ENCODE peak calls at places on chromosomes 6 and 20, in five cellular contexts. J is fibroblast of mammary gland, F is astrocyte, Y is Peyer's patch, D is choroid plexus epithelial cell. B is an unnamed sample.
A peak's percentile ranks its signal among the peaks of the same experiment; 100 is the strongest.

GRCh38 chr6:133248241-133249001 is 7.3 kb downstream of the EYA4 start:
- DNase-seq in J (peak; percentile 78), F (peak; percentile 75), Y (no peak), D (peak; percentile 72), B (no peak)

GRCh38 chr6:149779644-149779963 is 30.1 kb downstream of the PCMT1 start:
- DNase-seq in J (peak; percentile 11), F (peak; percentile 12), Y (no peak), D (no peak), B (no peak)

GRCh38 chr20:48595495-48596475 is 232.0 kb downstream of the PREX1 start:
- DNase-seq in J (no peak), F (no peak), Y (peak; percentile 33), D (no peak), B (no peak)

GRCh38 chr20:2820084-2820895 is 4.1 kb downstream of the TMEM239 start:
- DNase-seq in J (peak; percentile 11), F (peak; percentile 51), Y (no peak), D (peak; percentile 72), B (peak; percentile 71)

GRCh38 chr20:42442728-42443127 is 747.0 kb downstream of the PTPRT start:
- DNase-seq in J (no peak), F (no peak), Y (no peak), D (no peak), B (no peak)

GRCh38 chr20:3165473-3166337 is 6.0 kb upstream of the FASTKD5 start:
- DNase-seq in J (peak; percentile 52), F (no peak), Y (peak; percentile 58), D (peak; percentile 69), B (peak; percentile 37)

GRCh38 chr6:116518621-116519020 is 7.2 kb downstream of the CALHM5 start:
- DNase-seq in J (peak; percentile 18), F (no peak), Y (no peak), D (no peak), B (no peak)

GRCh38 chr6:151240036-151240685 is 394 bp downstream of the AKAP12 start:
- DNase-seq in J (peak; percentile 83), F (peak; percentile 69), Y (peak; percentile 70), D (peak; percentile 84), B (peak; percentile 85)

GRCh38 chr6:35687658-35688604 is 784 bp downstream of the FKBP5 start:
- DNase-seq in J (peak; percentile 40), F (peak; percentile 50), Y (peak; percentile 85), D (peak; percentile 63), B (peak; percentile 44)

GRCh38 chr6:154187203-154187602 is 148.2 kb downstream of the OPRM1 start:
- DNase-seq in J (no peak), F (no peak), Y (no peak), D (no peak), B (no peak)

GRCh38 chr6:112033824-112034223 is 20.1 kb upstream of the CCN6 start:
- DNase-seq in J (no peak), F (no peak), Y (no peak), D (no peak), B (no peak)

GRCh38 chr6:96899019-96899418 is 1.3 kb upstream of the NDUFAF4 start:
- DNase-seq in J (peak; percentile 68), F (peak; percentile 27), Y (no peak), D (peak; percentile 76), B (peak; percentile 20)

GRCh38 chr6:14796974-14797762 is 448.7 kb upstream of the JARID2 start:
- DNase-seq in J (no peak), F (no peak), Y (no peak), D (no peak), B (no peak)

GRCh38 chr6:170243386-170243785 is 47.5 kb downstream of the DLL1 start:
- DNase-seq in J (no peak), F (no peak), Y (no peak), D (no peak), B (no peak)

GRCh38 chr20:50635676-50636600 is 55.4 kb downstream of the RIPOR3 start:
- DNase-seq in J (peak; percentile 55), F (no peak), Y (peak; percentile 76), D (peak; percentile 69), B (peak; percentile 70)

GRCh38 chr6:9516207-9516606 is 898.7 kb downstream of the TFAP2A start:
- DNase-seq in J (peak; percentile 46), F (peak; percentile 80), Y (no peak), D (peak; percentile 70), B (no peak)

DNA sequence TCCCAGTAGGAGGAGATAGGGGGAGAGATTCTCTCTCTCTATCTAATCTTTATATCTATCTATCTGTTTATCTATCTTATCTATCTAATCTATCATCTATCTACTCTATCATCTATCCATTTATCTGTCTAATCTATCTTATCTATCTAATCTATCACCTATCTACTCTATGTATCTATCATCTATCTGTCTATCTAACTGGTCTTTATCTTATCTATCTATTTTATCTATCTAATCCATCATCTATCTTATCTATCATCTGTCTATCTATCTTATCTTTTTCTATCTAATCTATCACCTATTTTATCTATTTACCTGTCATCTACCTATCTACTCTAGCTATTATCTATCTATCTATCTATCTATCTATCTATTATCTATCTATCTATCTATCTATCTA is 109.4 kb downstream of the FNDC1 start:
- DNase-seq in J (no peak), F (no peak), Y (no peak), D (no peak), B (no peak)
- TF ChIP-seq CTCF in J (no peak), F (no peak), Y (no peak), D (no peak), B (no peak)

GRCh38 chr6:155485756-155486155 is 30.1 kb upstream of the NOX3 start:
- DNase-seq in J (no peak), F (no peak), Y (no peak), D (no peak), B (no peak)

GRCh38 chr6:155491421-155491820 is 35.8 kb upstream of the NOX3 start:
- DNase-seq in J (no peak), F (no peak), Y (no peak), D (no peak), B (no peak)

GRCh38 chr6:155486795-155487294 is 31.2 kb upstream of the NOX3 start:
- DNase-seq in J (no peak), F (no peak), Y (no peak), D (no peak), B (no peak)

GRCh38 chr6:155483858-155484257 is 28.2 kb upstream of the NOX3 start:
- DNase-seq in J (peak; percentile 92), F (peak; percentile 78), Y (no peak), D (peak; percentile 81), B (no peak)

GRCh38 chr6:155487362-155488130 is 31.9 kb upstream of the NOX3 start:
- DNase-seq in J (no peak), F (no peak), Y (no peak), D (no peak), B (no peak)
- TF ChIP-seq CTCF in J (no peak), F (no peak), Y (no peak), D (no peak), B (no peak)

DNA sequence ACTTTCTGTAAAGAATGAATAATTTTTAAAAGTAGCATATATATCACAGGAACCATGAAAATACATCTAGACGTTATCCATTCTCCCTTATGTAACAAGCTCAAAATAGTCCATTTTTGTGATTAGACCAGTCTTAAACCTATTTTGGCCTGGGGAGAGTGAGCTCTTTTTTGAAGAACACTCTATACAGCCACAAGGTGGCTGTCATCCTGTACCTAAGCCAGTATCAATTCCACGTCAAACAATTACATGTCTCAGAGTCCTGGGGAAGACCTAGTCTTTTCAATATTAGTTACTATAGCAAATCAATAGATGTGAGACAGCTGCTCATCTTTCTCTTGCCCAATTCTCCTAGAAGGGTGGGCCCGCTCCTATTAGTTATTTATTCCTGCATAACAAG is 28.4 kb downstream of the FBXO5 start:
- DNase-seq in J (no peak), F (no peak), Y (no peak), D (peak; percentile 24), B (no peak)
- TF ChIP-seq CTCF in J (no peak), F (no peak), Y (no peak), D (peak; percentile 30), B (no peak)

GRCh38 chr6:67768972-67769371 is 866.1 kb upstream of the ADGRB3 start:
- DNase-seq in J (no peak), F (no peak), Y (no peak), D (no peak), B (no peak)

GRCh38 chr6:67766061-67766460 is 869.0 kb upstream of the ADGRB3 start:
- DNase-seq in J (no peak), F (peak; percentile 86), Y (no peak), D (peak; percentile 65), B (no peak)
- TF ChIP-seq CTCF in J (no peak), F (no peak), Y (no peak), D (no peak), B (no peak)

GRCh38 chr6:683742-684440 is 9.0 kb downstream of the EXOC2 start:
- DNase-seq in J (peak; percentile 62), F (peak; percentile 95), Y (no peak), D (peak; percentile 85), B (no peak)

GRCh38 chr6:689223-689622 is 3.7 kb downstream of the EXOC2 start:
- DNase-seq in J (no peak), F (no peak), Y (no peak), D (no peak), B (no peak)

GRCh38 chr6:680666-681374 is 12.1 kb downstream of the EXOC2 start:
- DNase-seq in J (no peak), F (no peak), Y (no peak), D (no peak), B (no peak)

GRCh38 chr6:684831-685636 is 7.9 kb downstream of the EXOC2 start:
- DNase-seq in J (peak; percentile 59), F (peak; percentile 73), Y (no peak), D (peak; percentile 79), B (no peak)

GRCh38 chr6:686528-686927 is 6.4 kb downstream of the EXOC2 start:
- DNase-seq in J (no peak), F (no peak), Y (no peak), D (no peak), B (no peak)
- TF ChIP-seq CTCF in J (no peak), F (peak; percentile 16), Y (no peak), D (peak; percentile 40), B (no peak)

DNA sequence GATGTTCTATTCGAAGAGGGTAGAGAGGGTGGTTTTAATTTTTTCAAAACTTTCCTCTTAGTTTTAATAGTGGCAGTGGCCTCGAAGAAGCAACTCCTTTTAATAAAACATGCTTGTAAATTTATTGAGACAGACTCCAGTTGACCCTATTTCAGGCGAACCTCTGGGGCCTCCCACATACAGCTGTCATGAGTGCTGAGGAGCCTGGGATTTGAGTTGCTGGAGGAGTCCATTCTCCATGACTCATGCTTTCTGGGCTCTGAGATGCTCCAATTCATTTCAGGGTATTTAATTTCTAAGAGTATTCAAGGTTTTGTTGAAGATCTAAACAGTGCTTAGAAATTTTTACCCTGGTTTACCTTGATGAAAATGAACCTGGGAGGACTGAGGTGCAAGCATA is 580.4 kb downstream of the CBLN4 start:
- DNase-seq in J (no peak), F (no peak), Y (no peak), D (no peak), B (peak; percentile 47)
- TF ChIP-seq CTCF in J (no peak), F (no peak), Y (no peak), D (no peak), B (no peak)

GRCh38 chr6:44223471-44224153 is at the start of gene SLC29A1:
- DNase-seq in J (no peak), F (no peak), Y (peak; percentile 90), D (peak; percentile 40), B (peak; percentile 74)
- TF ChIP-seq CTCF in J (no peak), F (no peak), Y (no peak), D (peak; percentile 5), B (no peak)

B was measured in uterus.